ENCODE peak calls at places on chromosomes 16 and 17, in ten cellular contexts. M, B, U, N, C, O, G, V, Z and I are unnamed samples.

GRCh38 chr17:40560592-40561293 is 4.5 kb downstream of the CCR7 start:
- DNase-seq in U (no peak), G (peak), Z (peak), N (peak), B (no peak), V (peak), M (no peak), C (peak), O (peak), I (peak)

GRCh38 chr16:5031601-5032000 is 2.1 kb downstream of the NAGPA start:
- DNase-seq in C (no peak), B (peak), G (no peak), U (no peak), O (no peak), V (no peak), M (no peak), N (no peak), Z (no peak), I (peak)

GRCh38 chr17:51629232-51629631 is 368.9 kb downstream of the UTP18 start:
- DNase-seq in N (no peak), G (no peak), Z (no peak), U (no peak), V (no peak), B (no peak), C (no peak), O (no peak), M (no peak), I (no peak)

GRCh38 chr16:57413301-57413730 is 8.7 kb downstream of the CCL17 start:
- DNase-seq in C (no peak), N (no peak), Z (no peak), U (no peak), B (no peak), M (no peak), V (no peak), O (no peak), G (no peak), I (no peak)

GRCh38 chr17:31318298-31319190 is 2.9 kb downstream of the EVI2A start:
- DNase-seq in V (peak), O (no peak), M (no peak), G (peak), C (peak), B (peak), Z (peak), U (peak), N (peak), I (peak)

GRCh38 chr17:41308251-41308917 is 725 bp downstream of the KRTAP16-1 start:
- DNase-seq in O (peak), M (no peak), U (peak), B (no peak), C (no peak), V (no peak), Z (peak), N (no peak), G (peak), I (no peak)

GRCh38 chr16:22369221-22369811 is 5.1 kb downstream of the CDR2 start:
- DNase-seq in C (peak), G (peak), N (no peak), Z (peak), O (no peak), U (peak), B (no peak), V (no peak), M (peak), I (peak)

GRCh38 chr17:50426814-50427787 is 1.1 kb downstream of the ACSF2 start:
- DNase-seq in M (peak), N (no peak), Z (peak), O (no peak), C (peak), B (peak), U (peak), G (peak), V (peak), I (peak)

GRCh38 chr16:87207509-87207908 is 109.7 kb downstream of the C16orf95 start:
- DNase-seq in C (peak), O (no peak), V (no peak), M (no peak), N (no peak), B (no peak), Z (no peak), U (no peak), G (peak), I (peak)

GRCh38 chr16:5025171-5025632 is 8.5 kb downstream of the NAGPA start:
- DNase-seq in N (no peak), Z (peak), M (no peak), B (peak), G (no peak), U (peak), C (no peak), O (no peak), V (peak), I (no peak)

GRCh38 chr16:5001571-5001970 is 32.2 kb downstream of the NAGPA start:
- DNase-seq in Z (no peak), N (no peak), B (no peak), C (no peak), V (no peak), G (no peak), O (no peak), M (no peak), U (no peak), I (no peak)

GRCh38 chr17:6480325-6480675 is 36.0 kb downstream of the PIMREG start:
- DNase-seq in C (no peak), O (no peak), V (no peak), N (no peak), Z (no peak), G (no peak), M (no peak), U (no peak), B (no peak), I (no peak)

GRCh38 chr16:31874354-31875111 is 926 bp downstream of the ZNF267 start:
- DNase-seq in B (no peak), G (peak), Z (peak), C (peak), U (no peak), N (no peak), M (peak), O (no peak), V (peak), I (peak)

GRCh38 chr16:51507286-51507685 is 356.2 kb upstream of the SALL1 start:
- DNase-seq in V (no peak), G (no peak), Z (no peak), O (no peak), B (no peak), N (no peak), C (no peak), M (no peak), U (no peak), I (no peak)

GRCh38 chr17:44216674-44217073 is 2.8 kb downstream of the UBTF start:
- DNase-seq in G (no peak), V (no peak), N (no peak), B (no peak), C (no peak), O (no peak), M (no peak), Z (no peak), U (no peak), I (no peak)

GRCh38 chr17:67245694-67246397 is 850 bp upstream of the HELZ start:
- DNase-seq in C (no peak), O (peak), M (peak), Z (peak), N (no peak), B (peak), V (peak), U (peak), G (no peak), I (no peak)

GRCh38 chr16:56600398-56600999 is 7.9 kb upstream of the MT2A start:
- DNase-seq in M (peak), U (no peak), B (no peak), V (no peak), C (peak), G (peak), O (no peak), Z (peak), N (no peak), I (peak)

GRCh38 chr17:69874220-69874670 is 200.8 kb upstream of the KCNJ16 start:
- DNase-seq in C (peak), N (peak), M (peak), B (no peak), O (no peak), U (no peak), Z (no peak), V (no peak), G (peak), I (peak)

GRCh38 chr16:8631818-8632217 is 10.3 kb downstream of the METTL22 start:
- DNase-seq in U (no peak), N (no peak), B (no peak), O (no peak), G (no peak), C (no peak), Z (no peak), M (no peak), V (no peak), I (no peak)

DNA sequence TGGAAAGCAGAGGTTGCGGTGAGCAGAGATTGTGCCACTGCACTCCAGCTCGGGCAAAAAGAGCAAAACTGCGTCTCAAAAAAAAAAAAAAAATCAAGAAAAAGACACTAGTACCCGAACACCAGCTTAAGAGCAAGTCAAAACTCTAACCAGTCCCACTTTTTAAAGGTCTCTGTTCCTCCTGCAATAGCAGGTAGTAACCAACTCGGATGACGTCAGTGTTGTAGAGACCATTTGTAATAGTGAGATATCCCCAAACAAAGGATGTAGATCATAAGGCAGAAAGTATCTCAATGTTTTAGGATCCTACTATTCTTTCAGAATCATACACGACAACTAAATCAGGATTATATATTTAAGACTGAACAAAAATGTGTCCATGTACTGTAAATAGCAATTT is 2.4 kb downstream of the JPT1 start:
- DNase-seq in B (no peak), O (no peak), G (no peak), C (no peak), Z (no peak), M (peak), V (no peak), N (no peak), U (no peak), I (no peak)
- H3K4me3 ChIP-seq in B (no peak), O (no peak), G (no peak), C (no peak), Z (no peak), M (peak), V (no peak), N (no peak), U (no peak), I (no peak)

DNA sequence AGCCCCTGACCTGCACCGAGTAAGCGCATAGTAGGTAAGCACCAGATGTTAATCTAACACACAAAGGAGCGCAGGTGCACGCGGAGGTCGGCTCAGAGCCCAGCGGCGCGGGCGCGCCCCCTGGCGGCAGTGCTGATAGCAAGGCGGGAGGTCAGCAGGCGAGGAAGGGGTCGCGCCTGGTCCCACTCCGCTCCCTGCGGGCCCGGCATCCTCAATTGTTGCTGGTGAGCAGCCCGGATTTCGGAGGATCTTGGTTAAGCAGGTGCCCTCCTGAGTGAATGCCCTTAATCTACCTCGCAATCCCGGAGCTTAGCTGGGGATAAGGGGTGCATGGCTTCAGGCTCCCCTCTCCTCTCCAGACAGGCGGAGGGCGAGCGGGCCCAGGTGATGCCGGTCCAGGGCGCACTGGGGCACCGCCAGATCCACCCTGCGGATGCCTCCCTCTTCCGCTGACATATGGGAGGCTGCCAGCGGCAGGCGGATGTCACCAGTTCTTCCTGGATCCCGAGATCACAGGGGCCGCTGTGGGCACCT is 4.0 kb upstream of the WNT3 start:
- DNase-seq in G (no peak), B (no peak), M (peak), U (no peak), O (peak), N (no peak), C (no peak), V (peak), Z (peak), I (no peak)
- TF ChIP-seq CTCF in G (peak), B (no peak), M (peak), U (peak), O (peak), N (peak), C (peak), V (peak), Z (peak), I (peak)

DNA sequence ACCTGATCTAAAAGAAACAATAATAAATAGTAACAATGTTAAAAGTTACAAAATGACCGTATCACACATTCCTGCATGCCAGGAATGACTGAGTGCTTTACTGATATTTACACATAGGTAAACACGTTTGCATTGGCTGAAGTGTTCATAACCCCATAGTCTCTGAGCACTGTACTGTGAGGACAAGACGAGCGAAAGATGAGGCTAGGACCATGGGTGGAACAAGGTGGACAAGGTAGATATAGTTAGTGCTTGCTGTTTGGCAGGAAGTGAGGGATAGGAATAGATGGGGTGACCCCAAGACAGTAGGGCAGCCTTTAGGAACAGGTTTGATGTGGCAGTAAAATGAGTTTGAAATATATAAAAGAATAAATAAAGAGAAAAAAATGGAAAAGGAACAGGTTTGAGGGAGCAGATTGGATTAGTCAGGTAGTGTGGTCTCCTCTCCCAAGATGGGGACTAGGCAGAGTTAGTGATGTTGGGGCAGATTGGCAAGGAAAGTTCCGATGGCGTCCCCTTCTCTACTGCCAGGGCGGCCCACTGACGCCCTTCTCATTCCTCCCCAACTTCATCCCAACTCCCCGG is 453 bp upstream of the E2F4 start:
- DNase-seq in O (no peak), V (no peak), G (no peak), B (no peak), N (no peak), Z (no peak), C (no peak), M (no peak), U (no peak), I (no peak)
- H3K4me3 ChIP-seq in O (peak), V (peak), G (peak), B (peak), N (peak), Z (peak), C (peak), M (peak), U (peak), I (peak)

GRCh38 chr17:49388290-49388640 is 26.2 kb upstream of the ZNF652 start:
- DNase-seq in O (no peak), U (no peak), C (no peak), M (no peak), N (no peak), G (no peak), V (no peak), B (no peak), Z (no peak), I (no peak)
- TF ChIP-seq CTCF in O (no peak), U (no peak), C (no peak), M (no peak), N (no peak), G (no peak), V (no peak), B (no peak), Z (no peak), I (no peak)

GRCh38 chr16:89253548-89254287 is 36.2 kb downstream of the ZNF778 start:
- DNase-seq in O (no peak), V (no peak), N (no peak), C (no peak), Z (no peak), U (no peak), B (no peak), M (no peak), G (no peak), I (no peak)

GRCh38 chr16:89261691-89262563 is 44.4 kb downstream of the ZNF778 start:
- DNase-seq in Z (no peak), V (no peak), U (no peak), M (no peak), B (no peak), O (no peak), G (peak), N (no peak), C (peak), I (peak)

GRCh38 chr16:89257757-89258465 is 40.4 kb downstream of the ZNF778 start:
- DNase-seq in U (no peak), Z (no peak), V (no peak), M (peak), N (no peak), C (no peak), G (no peak), O (no peak), B (no peak), I (no peak)

GRCh38 chr16:89257281-89257731 is 39.8 kb downstream of the ZNF778 start:
- DNase-seq in M (peak), O (no peak), V (no peak), C (no peak), U (no peak), N (no peak), G (no peak), Z (no peak), B (no peak), I (no peak)

GRCh38 chr16:89256651-89257254 is 39.2 kb downstream of the ZNF778 start:
- DNase-seq in O (no peak), U (no peak), Z (peak), B (no peak), V (peak), M (peak), N (no peak), C (peak), G (peak), I (peak)
- H3K4me3 ChIP-seq in O (peak), U (peak), Z (no peak), B (peak), V (peak), M (peak), N (peak), C (peak), G (peak), I (peak)

GRCh38 chr17:13302983-13303382 is 285.2 kb upstream of the ELAC2 start:
- DNase-seq in Z (no peak), C (no peak), N (no peak), V (no peak), M (no peak), G (no peak), O (no peak), U (no peak), B (no peak), I (no peak)

GRCh38 chr17:13310858-13311257 is 290.9 kb downstream of the HS3ST3A1 start:
- DNase-seq in B (no peak), Z (no peak), C (no peak), N (no peak), G (no peak), V (no peak), M (no peak), O (no peak), U (no peak), I (no peak)

GRCh38 chr17:13311301-13311700 is 290.4 kb downstream of the HS3ST3A1 start:
- DNase-seq in G (peak), U (no peak), M (no peak), B (no peak), V (no peak), C (peak), Z (no peak), N (no peak), O (no peak), I (peak)

GRCh38 chr17:13306310-13306962 is 288.6 kb upstream of the ELAC2 start:
- DNase-seq in B (no peak), Z (peak), O (no peak), V (no peak), M (peak), C (peak), U (peak), N (no peak), G (peak), I (peak)
- TF ChIP-seq CTCF in B (no peak), Z (no peak), O (peak), V (no peak), M (peak), C (peak), U (peak), N (peak), G (peak), I (peak)

DNA sequence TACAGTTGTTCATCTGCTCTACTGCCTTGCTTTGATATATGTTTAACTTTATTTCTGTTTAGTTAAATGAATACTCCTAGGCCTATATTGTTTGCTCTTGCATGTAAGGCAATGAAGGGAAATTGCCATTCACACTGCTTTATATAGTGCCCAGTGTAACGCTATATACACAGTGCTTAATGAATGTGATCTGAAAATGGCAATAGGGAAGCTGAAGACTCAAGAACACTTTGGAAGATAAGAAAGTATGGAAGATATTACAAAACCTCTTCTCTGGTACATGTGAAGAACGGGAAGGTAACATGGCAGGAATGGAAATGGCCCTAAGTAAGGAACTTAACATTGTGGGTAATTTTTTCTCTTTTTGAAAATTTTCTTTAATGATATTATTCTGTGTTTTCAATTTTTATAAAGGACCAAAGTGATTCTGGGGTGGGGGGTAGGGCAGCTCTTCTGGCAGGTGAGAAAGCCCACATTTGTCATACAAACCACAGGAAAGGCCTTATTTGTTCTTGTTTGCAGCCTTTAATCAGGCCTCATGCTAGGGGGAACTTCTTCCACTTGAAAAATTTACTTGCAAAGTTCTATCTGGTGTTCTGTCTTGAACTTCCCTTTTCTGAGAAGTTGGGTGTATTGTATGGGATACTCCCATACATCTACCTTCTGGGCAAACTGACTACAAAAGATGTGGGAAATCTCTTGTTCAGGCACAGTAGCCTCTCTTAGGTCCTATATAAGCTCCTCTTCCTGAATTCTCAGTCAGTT is 100.8 kb upstream of the CORO6 start:
- DNase-seq in U (no peak), M (no peak), G (no peak), V (no peak), N (no peak), Z (no peak), C (no peak), O (no peak), B (no peak), I (no peak)
- H3K4me3 ChIP-seq in U (peak), M (no peak), G (no peak), V (no peak), N (no peak), Z (no peak), C (no peak), O (no peak), B (no peak), I (no peak)